ENCODE peak calls at places on chromosomes 11 and 22, in six cellular contexts. One of them, this sample, is unnamed.
A peak's percentile ranks its signal among the peaks of the same experiment; 100 is the strongest.

GRCh38 chr11:44577231-44577834 is 11.9 kb downstream of the CD82 start:
- DNase-seq in SK-N-SH: peak; percentile 9
- DNase-seq in mesendoderm: no peak
- DNase-seq in upper lobe of right lung: no peak
- DNase-seq in Caco-2: no peak
- DNase-seq in heart left ventricle: no peak
- DNase-seq in this sample: no peak

GRCh38 chr11:83162377-83162776 is 5.4 kb downstream of the PCF11 start:
- DNase-seq in SK-N-SH: no peak
- DNase-seq in mesendoderm: no peak
- DNase-seq in upper lobe of right lung: no peak
- DNase-seq in Caco-2: no peak
- DNase-seq in heart left ventricle: no peak
- DNase-seq in this sample: no peak

GRCh38 chr22:38732251-38732815 is 23.5 kb downstream of the SUN2 start:
- DNase-seq in SK-N-SH: no peak
- DNase-seq in mesendoderm: no peak
- DNase-seq in upper lobe of right lung: peak; percentile 59
- DNase-seq in Caco-2: no peak
- DNase-seq in heart left ventricle: no peak
- DNase-seq in this sample: no peak

GRCh38 chr11:64036081-64037026 is 623 bp downstream of the FLRT1 start:
- DNase-seq in SK-N-SH: peak; percentile 73
- DNase-seq in mesendoderm: no peak
- DNase-seq in upper lobe of right lung: no peak
- DNase-seq in Caco-2: no peak
- DNase-seq in heart left ventricle: peak; percentile 45
- DNase-seq in this sample: peak; percentile 68

GRCh38 chr11:115905331-115905730 is 401.1 kb upstream of the CADM1 start:
- DNase-seq in SK-N-SH: no peak
- DNase-seq in mesendoderm: no peak
- DNase-seq in upper lobe of right lung: no peak
- DNase-seq in Caco-2: no peak
- DNase-seq in heart left ventricle: no peak
- DNase-seq in this sample: no peak

GRCh38 chr11:64863381-64864060 is 14.9 kb downstream of the EHD1 start:
- DNase-seq in SK-N-SH: no peak
- DNase-seq in mesendoderm: no peak
- DNase-seq in upper lobe of right lung: no peak
- DNase-seq in Caco-2: no peak
- DNase-seq in heart left ventricle: peak; percentile 41
- DNase-seq in this sample: no peak

GRCh38 chr22:27558658-27559371 is 242.7 kb downstream of the MN1 start:
- DNase-seq in SK-N-SH: no peak
- DNase-seq in mesendoderm: no peak
- DNase-seq in upper lobe of right lung: no peak
- DNase-seq in Caco-2: no peak
- DNase-seq in heart left ventricle: no peak
- DNase-seq in this sample: no peak

GRCh38 chr11:116725434-116726221 is 47.2 kb downstream of the BUD13 start:
- DNase-seq in SK-N-SH: no peak
- DNase-seq in mesendoderm: peak; percentile 62
- DNase-seq in upper lobe of right lung: peak; percentile 61
- DNase-seq in Caco-2: no peak
- DNase-seq in heart left ventricle: no peak
- DNase-seq in this sample: no peak

GRCh38 chr11:32427935-32428664 is 7.2 kb downstream of the WT1 start:
- DNase-seq in SK-N-SH: peak; percentile 14
- DNase-seq in mesendoderm: peak; percentile 38
- DNase-seq in upper lobe of right lung: no peak
- DNase-seq in Caco-2: no peak
- DNase-seq in heart left ventricle: no peak
- DNase-seq in this sample: peak; percentile 80

GRCh38 chr11:28736256-28736655 is 628.1 kb downstream of the METTL15 start:
- DNase-seq in SK-N-SH: no peak
- DNase-seq in mesendoderm: no peak
- DNase-seq in upper lobe of right lung: no peak
- DNase-seq in Caco-2: no peak
- DNase-seq in heart left ventricle: no peak
- DNase-seq in this sample: no peak

GRCh38 chr11:88535916-88536547 is 198.5 kb upstream of the CTSC start:
- DNase-seq in SK-N-SH: no peak
- DNase-seq in mesendoderm: peak; percentile 50
- DNase-seq in upper lobe of right lung: no peak
- DNase-seq in Caco-2: no peak
- DNase-seq in heart left ventricle: no peak
- DNase-seq in this sample: no peak

GRCh38 chr22:46185263-46185662 is 34.9 kb downstream of the PPARA start:
- DNase-seq in SK-N-SH: no peak
- DNase-seq in mesendoderm: no peak
- DNase-seq in upper lobe of right lung: no peak
- DNase-seq in Caco-2: no peak
- DNase-seq in heart left ventricle: no peak
- DNase-seq in this sample: no peak

GRCh38 chr11:128412847-128413791 is 174.2 kb downstream of the ETS1 start:
- DNase-seq in SK-N-SH: no peak
- DNase-seq in mesendoderm: no peak
- DNase-seq in upper lobe of right lung: no peak
- DNase-seq in Caco-2: no peak
- DNase-seq in heart left ventricle: no peak
- DNase-seq in this sample: no peak

GRCh38 chr11:112837162-112837826 is 123.9 kb upstream of the NCAM1 start:
- DNase-seq in SK-N-SH: peak; percentile 33
- DNase-seq in mesendoderm: peak; percentile 49
- DNase-seq in upper lobe of right lung: no peak
- DNase-seq in Caco-2: peak; percentile 19
- DNase-seq in heart left ventricle: peak; percentile 38
- DNase-seq in this sample: peak; percentile 68

GRCh38 chr11:21988477-21988876 is 204.4 kb upstream of the ANO5 start:
- DNase-seq in SK-N-SH: peak; percentile 12
- DNase-seq in mesendoderm: no peak
- DNase-seq in upper lobe of right lung: no peak
- DNase-seq in Caco-2: no peak
- DNase-seq in heart left ventricle: no peak
- DNase-seq in this sample: no peak

GRCh38 chr11:85685820-85686459 is at the start of gene CCDC89:
- DNase-seq in SK-N-SH: peak; percentile 79
- DNase-seq in mesendoderm: peak; percentile 61
- DNase-seq in upper lobe of right lung: peak; percentile 69
- DNase-seq in Caco-2: peak; percentile 53
- DNase-seq in heart left ventricle: peak; percentile 83
- DNase-seq in this sample: no peak

GRCh38 chr11:83349371-83349770 is 63.2 kb upstream of the CCDC90B start:
- DNase-seq in SK-N-SH: no peak
- DNase-seq in mesendoderm: no peak
- DNase-seq in upper lobe of right lung: no peak
- DNase-seq in Caco-2: no peak
- DNase-seq in heart left ventricle: no peak
- DNase-seq in this sample: no peak

GRCh38 chr11:93192163-93192562 is 5.6 kb downstream of the SLC36A4 start:
- DNase-seq in SK-N-SH: peak; percentile 28
- DNase-seq in mesendoderm: peak; percentile 92
- DNase-seq in upper lobe of right lung: no peak
- DNase-seq in Caco-2: no peak
- DNase-seq in heart left ventricle: no peak
- DNase-seq in this sample: peak; percentile 63

GRCh38 chr11:118305726-118306125 is 1.2 kb downstream of the CD3E start:
- DNase-seq in SK-N-SH: no peak
- DNase-seq in mesendoderm: no peak
- DNase-seq in upper lobe of right lung: no peak
- DNase-seq in Caco-2: no peak
- DNase-seq in heart left ventricle: no peak
- DNase-seq in this sample: no peak

GRCh38 chr11:18384157-18384641 is 10.2 kb upstream of the LDHA start:
- DNase-seq in SK-N-SH: peak; percentile 74
- DNase-seq in mesendoderm: peak; percentile 63
- DNase-seq in upper lobe of right lung: peak; percentile 68
- DNase-seq in Caco-2: peak; percentile 71
- DNase-seq in heart left ventricle: peak; percentile 64
- DNase-seq in this sample: peak; percentile 54

GRCh38 chr11:118180300-118180703 is 3.9 kb upstream of the SCN2B start:
- DNase-seq in SK-N-SH: peak; percentile 78
- DNase-seq in mesendoderm: peak; percentile 87
- DNase-seq in upper lobe of right lung: no peak
- DNase-seq in Caco-2: no peak
- DNase-seq in heart left ventricle: peak; percentile 83
- DNase-seq in this sample: peak; percentile 92

GRCh38 chr11:94521684-94522083 is 9.4 kb downstream of the C11orf97 start:
- DNase-seq in SK-N-SH: no peak
- DNase-seq in mesendoderm: peak; percentile 59
- DNase-seq in upper lobe of right lung: no peak
- DNase-seq in Caco-2: peak; percentile 55
- DNase-seq in heart left ventricle: no peak
- DNase-seq in this sample: no peak

GRCh38 chr22:23223566-23224317 is 43.4 kb downstream of the BCR start:
- DNase-seq in SK-N-SH: peak; percentile 86
- DNase-seq in mesendoderm: peak; percentile 50
- DNase-seq in upper lobe of right lung: no peak
- DNase-seq in Caco-2: no peak
- DNase-seq in heart left ventricle: peak; percentile 45
- DNase-seq in this sample: no peak

GRCh38 chr11:115334932-115335788 is 169.1 kb downstream of the CADM1 start:
- DNase-seq in SK-N-SH: peak; percentile 21
- DNase-seq in mesendoderm: peak; percentile 25
- DNase-seq in upper lobe of right lung: no peak
- DNase-seq in Caco-2: peak; percentile 56
- DNase-seq in heart left ventricle: no peak
- DNase-seq in this sample: no peak

GRCh38 chr22:23403152-23403719 is 176.9 kb downstream of the IGLL1 start:
- DNase-seq in SK-N-SH: no peak
- DNase-seq in mesendoderm: no peak
- DNase-seq in upper lobe of right lung: no peak
- DNase-seq in Caco-2: no peak
- DNase-seq in heart left ventricle: no peak
- DNase-seq in this sample: no peak

GRCh38 chr11:104327864-104328513 is 164.0 kb upstream of the PDGFD start:
- DNase-seq in SK-N-SH: peak; percentile 27
- DNase-seq in mesendoderm: no peak
- DNase-seq in upper lobe of right lung: no peak
- DNase-seq in Caco-2: no peak
- DNase-seq in heart left ventricle: no peak
- DNase-seq in this sample: no peak

GRCh38 chr11:67563354-67564114 is 20.1 kb upstream of the GSTP1 start:
- DNase-seq in SK-N-SH: no peak
- DNase-seq in mesendoderm: peak; percentile 91
- DNase-seq in upper lobe of right lung: no peak
- DNase-seq in Caco-2: peak; percentile 89
- DNase-seq in heart left ventricle: peak; percentile 53
- DNase-seq in this sample: no peak

GRCh38 chr11:131609921-131610320 is 239.5 kb downstream of the NTM start:
- DNase-seq in SK-N-SH: no peak
- DNase-seq in mesendoderm: no peak
- DNase-seq in upper lobe of right lung: no peak
- DNase-seq in Caco-2: no peak
- DNase-seq in heart left ventricle: no peak
- DNase-seq in this sample: no peak

GRCh38 chr22:44460287-44461082 is 37.5 kb downstream of the RTL6 start:
- DNase-seq in SK-N-SH: no peak
- DNase-seq in mesendoderm: no peak
- DNase-seq in upper lobe of right lung: no peak
- DNase-seq in Caco-2: no peak
- DNase-seq in heart left ventricle: no peak
- DNase-seq in this sample: no peak

GRCh38 chr11:2919188-2919587 is 10.0 kb downstream of the PHLDA2 start:
- DNase-seq in SK-N-SH: no peak
- DNase-seq in mesendoderm: no peak
- DNase-seq in upper lobe of right lung: no peak
- DNase-seq in Caco-2: no peak
- DNase-seq in heart left ventricle: no peak
- DNase-seq in this sample: no peak

GRCh38 chr22:38706101-38706884 is 549 bp downstream of the GTPBP1 start:
- DNase-seq in SK-N-SH: peak; percentile 64
- DNase-seq in mesendoderm: peak; percentile 31
- DNase-seq in upper lobe of right lung: peak; percentile 80
- DNase-seq in Caco-2: peak; percentile 43
- DNase-seq in heart left ventricle: peak; percentile 53
- DNase-seq in this sample: peak; percentile 68

GRCh38 chr11:71286701-71287643 is 34.6 kb upstream of the SHANK2 start:
- DNase-seq in SK-N-SH: peak; percentile 61
- DNase-seq in mesendoderm: no peak
- DNase-seq in upper lobe of right lung: peak; percentile 68
- DNase-seq in Caco-2: no peak
- DNase-seq in heart left ventricle: no peak
- DNase-seq in this sample: peak; percentile 54

GRCh38 chr11:130146797-130147196 is 12.8 kb upstream of the ST14 start:
- DNase-seq in SK-N-SH: no peak
- DNase-seq in mesendoderm: no peak
- DNase-seq in upper lobe of right lung: no peak
- DNase-seq in Caco-2: no peak
- DNase-seq in heart left ventricle: peak; percentile 41
- DNase-seq in this sample: no peak

DNA sequence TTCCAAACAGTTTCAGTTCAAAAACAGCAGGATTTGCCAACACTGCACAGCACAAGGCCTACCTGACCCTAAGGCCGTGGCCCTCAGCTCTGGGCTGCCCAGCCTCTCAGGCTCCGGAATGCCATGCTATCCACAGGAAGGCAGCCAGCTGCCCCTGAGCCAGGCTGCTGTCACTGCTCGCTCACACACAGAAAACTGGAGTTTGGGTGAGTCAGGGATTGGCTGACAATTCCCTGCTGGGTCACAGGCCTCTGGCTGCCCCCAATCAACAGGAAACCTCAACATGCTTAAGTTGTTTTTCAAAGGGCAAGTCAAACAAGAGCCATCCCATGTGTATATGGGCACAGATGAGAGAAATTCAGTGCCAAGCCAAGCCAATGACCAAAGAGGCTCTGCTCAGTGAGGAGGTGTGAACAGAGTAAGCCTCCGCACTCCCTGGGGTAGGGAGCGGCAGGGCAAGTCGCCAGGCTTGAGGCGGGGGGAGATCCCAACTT is 50.2 kb downstream of the RPL27A start:
- DNase-seq in SK-N-SH: no peak
- DNase-seq in mesendoderm: peak; percentile 68
- DNase-seq in upper lobe of right lung: no peak
- DNase-seq in Caco-2: no peak
- DNase-seq in heart left ventricle: peak; percentile 74
- DNase-seq in this sample: peak; percentile 71
- H3K4me1 ChIP-seq in SK-N-SH: peaks cover 24% of the 10 kb centered on the region
- H3K4me1 ChIP-seq in mesendoderm: peaks cover 12% of the 10 kb centered on the region
- H3K4me1 ChIP-seq in upper lobe of right lung: peaks cover 30% of the 10 kb centered on the region
- H3K4me1 ChIP-seq in Caco-2: peaks cover 31% of the 10 kb centered on the region
- H3K4me1 ChIP-seq in heart left ventricle: no peaks in the 10 kb centered on the region
- H3K4me1 ChIP-seq in this sample: peaks cover 16% of the 10 kb centered on the region

GRCh38 chr11:121426476-121427454 is 25.3 kb upstream of the SORL1 start:
- DNase-seq in SK-N-SH: peak; percentile 87
- DNase-seq in mesendoderm: peak; percentile 56
- DNase-seq in upper lobe of right lung: peak; percentile 77
- DNase-seq in Caco-2: peak; percentile 75
- DNase-seq in heart left ventricle: peak; percentile 52
- DNase-seq in this sample: peak; percentile 86
- H3K4me3 ChIP-seq in SK-N-SH: no peak overlapping the region
- H3K4me3 ChIP-seq in mesendoderm: peak overlapping the region; percentile 30
- H3K4me3 ChIP-seq in upper lobe of right lung: peak overlapping the region; percentile 28
- H3K4me3 ChIP-seq in Caco-2: peak overlapping the region; percentile 26
- H3K4me3 ChIP-seq in heart left ventricle: peak overlapping the region; percentile 41
- H3K4me3 ChIP-seq in this sample: peak overlapping the region; percentile 77

GRCh38 chr11:69302447-69302846 is 8.5 kb downstream of the MYEOV start:
- DNase-seq in SK-N-SH: no peak
- DNase-seq in mesendoderm: no peak
- DNase-seq in upper lobe of right lung: peak; percentile 58
- DNase-seq in Caco-2: no peak
- DNase-seq in heart left ventricle: no peak
- DNase-seq in this sample: no peak
- H3K4me1 ChIP-seq in SK-N-SH: peaks cover 54% of the 10 kb centered on the region
- H3K4me1 ChIP-seq in mesendoderm: no peaks in the 10 kb centered on the region
- H3K4me1 ChIP-seq in upper lobe of right lung: peaks cover 15% of the 10 kb centered on the region
- H3K4me1 ChIP-seq in Caco-2: peaks cover 43% of the 10 kb centered on the region
- H3K4me1 ChIP-seq in heart left ventricle: peaks cover 11% of the 10 kb centered on the region
- H3K4me1 ChIP-seq in this sample: no peaks in the 10 kb centered on the region

GRCh38 chr11:6747097-6747662 is 24.6 kb downstream of the OR2AG2 start:
- DNase-seq in SK-N-SH: no peak
- DNase-seq in mesendoderm: no peak
- DNase-seq in upper lobe of right lung: no peak
- DNase-seq in Caco-2: no peak
- DNase-seq in heart left ventricle: no peak
- DNase-seq in this sample: no peak
- H3K4me3 ChIP-seq in SK-N-SH: no peak overlapping the region
- H3K4me3 ChIP-seq in mesendoderm: no peak overlapping the region
- H3K4me3 ChIP-seq in upper lobe of right lung: no peak overlapping the region
- H3K4me3 ChIP-seq in Caco-2: no peak overlapping the region
- H3K4me3 ChIP-seq in heart left ventricle: no peak overlapping the region
- H3K4me3 ChIP-seq in this sample: no peak overlapping the region